ENCODE peak calls at places on chromosomes 3 and 15, in eight cellular contexts. One of them, this sample, is unnamed.

GRCh38 chr3:72470899-72471298 is 377.3 kb downstream of the SHQ1 start:
- DNase-seq in ACHN: no peak
- DNase-seq in foreskin melanocyte: no peak
- DNase-seq in lung: no peak
- DNase-seq in cardiac septum: no peak
- DNase-seq in germinal center: no peak
- DNase-seq in activated CD8-positive, alpha-beta memory T cell treated with anti-CD3 and anti-CD28 coated beads for 48 hours: no peak
- DNase-seq in CD8-positive, alpha-beta T cell: no peak
- DNase-seq in this sample: no peak

GRCh38 chr3:72964633-72965032 is 32.0 kb upstream of the PPP4R2 start:
- DNase-seq in ACHN: no peak
- DNase-seq in foreskin melanocyte: no peak
- DNase-seq in lung: no peak
- DNase-seq in cardiac septum: no peak
- DNase-seq in germinal center: no peak
- DNase-seq in activated CD8-positive, alpha-beta memory T cell treated with anti-CD3 and anti-CD28 coated beads for 48 hours: no peak
- DNase-seq in CD8-positive, alpha-beta T cell: no peak
- DNase-seq in this sample: no peak

GRCh38 chr3:46586738-46587246 is 20.7 kb upstream of the LRRC2 start:
- DNase-seq in ACHN: no peak
- DNase-seq in foreskin melanocyte: no peak
- DNase-seq in lung: no peak
- DNase-seq in cardiac septum: no peak
- DNase-seq in germinal center: no peak
- DNase-seq in activated CD8-positive, alpha-beta memory T cell treated with anti-CD3 and anti-CD28 coated beads for 48 hours: no peak
- DNase-seq in CD8-positive, alpha-beta T cell: no peak
- DNase-seq in this sample: no peak

GRCh38 chr15:57578288-57578900 is 13.3 kb upstream of the MYZAP start:
- DNase-seq in ACHN: no peak
- DNase-seq in foreskin melanocyte: no peak
- DNase-seq in lung: no peak
- DNase-seq in cardiac septum: no peak
- DNase-seq in germinal center: no peak
- DNase-seq in activated CD8-positive, alpha-beta memory T cell treated with anti-CD3 and anti-CD28 coated beads for 48 hours: no peak
- DNase-seq in CD8-positive, alpha-beta T cell: no peak
- DNase-seq in this sample: no peak

GRCh38 chr3:48285132-48285531 is 44.2 kb downstream of the ZNF589 start:
- DNase-seq in ACHN: no peak
- DNase-seq in foreskin melanocyte: no peak
- DNase-seq in lung: no peak
- DNase-seq in cardiac septum: no peak
- DNase-seq in germinal center: no peak
- DNase-seq in activated CD8-positive, alpha-beta memory T cell treated with anti-CD3 and anti-CD28 coated beads for 48 hours: no peak
- DNase-seq in CD8-positive, alpha-beta T cell: no peak
- DNase-seq in this sample: no peak

GRCh38 chr15:62138124-62138523 is 27.0 kb downstream of the C2CD4B start:
- DNase-seq in ACHN: peak; percentile 49
- DNase-seq in foreskin melanocyte: no peak
- DNase-seq in lung: no peak
- DNase-seq in cardiac septum: no peak
- DNase-seq in germinal center: no peak
- DNase-seq in activated CD8-positive, alpha-beta memory T cell treated with anti-CD3 and anti-CD28 coated beads for 48 hours: no peak
- DNase-seq in CD8-positive, alpha-beta T cell: no peak
- DNase-seq in this sample: no peak

GRCh38 chr3:81749285-81749684 is 12.2 kb downstream of the GBE1 start:
- DNase-seq in ACHN: no peak
- DNase-seq in foreskin melanocyte: no peak
- DNase-seq in lung: no peak
- DNase-seq in cardiac septum: no peak
- DNase-seq in germinal center: no peak
- DNase-seq in activated CD8-positive, alpha-beta memory T cell treated with anti-CD3 and anti-CD28 coated beads for 48 hours: no peak
- DNase-seq in CD8-positive, alpha-beta T cell: no peak
- DNase-seq in this sample: no peak

GRCh38 chr3:135926664-135927063 is 38.9 kb upstream of the PPP2R3A start:
- DNase-seq in ACHN: no peak
- DNase-seq in foreskin melanocyte: no peak
- DNase-seq in lung: no peak
- DNase-seq in cardiac septum: no peak
- DNase-seq in germinal center: no peak
- DNase-seq in activated CD8-positive, alpha-beta memory T cell treated with anti-CD3 and anti-CD28 coated beads for 48 hours: no peak
- DNase-seq in CD8-positive, alpha-beta T cell: no peak
- DNase-seq in this sample: no peak

GRCh38 chr15:35912196-35912595 is 366.2 kb upstream of the DPH6 start:
- DNase-seq in ACHN: peak; percentile 5
- DNase-seq in foreskin melanocyte: no peak
- DNase-seq in lung: no peak
- DNase-seq in cardiac septum: no peak
- DNase-seq in germinal center: no peak
- DNase-seq in activated CD8-positive, alpha-beta memory T cell treated with anti-CD3 and anti-CD28 coated beads for 48 hours: no peak
- DNase-seq in CD8-positive, alpha-beta T cell: no peak
- DNase-seq in this sample: peak; percentile 7

GRCh38 chr15:61796056-61796455 is 264.2 kb downstream of the VPS13C start:
- DNase-seq in ACHN: no peak
- DNase-seq in foreskin melanocyte: peak; percentile 74
- DNase-seq in lung: no peak
- DNase-seq in cardiac septum: no peak
- DNase-seq in germinal center: no peak
- DNase-seq in activated CD8-positive, alpha-beta memory T cell treated with anti-CD3 and anti-CD28 coated beads for 48 hours: no peak
- DNase-seq in CD8-positive, alpha-beta T cell: no peak
- DNase-seq in this sample: no peak

GRCh38 chr3:85535517-85535916 is 576.7 kb downstream of the CADM2 start:
- DNase-seq in ACHN: no peak
- DNase-seq in foreskin melanocyte: no peak
- DNase-seq in lung: no peak
- DNase-seq in cardiac septum: no peak
- DNase-seq in germinal center: no peak
- DNase-seq in activated CD8-positive, alpha-beta memory T cell treated with anti-CD3 and anti-CD28 coated beads for 48 hours: no peak
- DNase-seq in CD8-positive, alpha-beta T cell: no peak
- DNase-seq in this sample: no peak

GRCh38 chr3:100269410-100270217 is 8.8 kb downstream of the TBC1D23 start:
- DNase-seq in ACHN: peak; percentile 45
- DNase-seq in foreskin melanocyte: peak; percentile 91
- DNase-seq in lung: no peak
- DNase-seq in cardiac septum: no peak
- DNase-seq in germinal center: no peak
- DNase-seq in activated CD8-positive, alpha-beta memory T cell treated with anti-CD3 and anti-CD28 coated beads for 48 hours: no peak
- DNase-seq in CD8-positive, alpha-beta T cell: no peak
- DNase-seq in this sample: no peak

GRCh38 chr3:94799420-94800060 is 736.7 kb downstream of the NSUN3 start:
- DNase-seq in ACHN: no peak
- DNase-seq in foreskin melanocyte: no peak
- DNase-seq in lung: no peak
- DNase-seq in cardiac septum: no peak
- DNase-seq in germinal center: no peak
- DNase-seq in activated CD8-positive, alpha-beta memory T cell treated with anti-CD3 and anti-CD28 coated beads for 48 hours: no peak
- DNase-seq in CD8-positive, alpha-beta T cell: no peak
- DNase-seq in this sample: no peak

GRCh38 chr3:40701016-40701588 is 176.3 kb downstream of the ZNF621 start:
- DNase-seq in ACHN: no peak
- DNase-seq in foreskin melanocyte: no peak
- DNase-seq in lung: no peak
- DNase-seq in cardiac septum: no peak
- DNase-seq in germinal center: no peak
- DNase-seq in activated CD8-positive, alpha-beta memory T cell treated with anti-CD3 and anti-CD28 coated beads for 48 hours: no peak
- DNase-seq in CD8-positive, alpha-beta T cell: no peak
- DNase-seq in this sample: no peak

GRCh38 chr15:79874242-79874641 is 22.6 kb downstream of the MTHFS start:
- DNase-seq in ACHN: no peak
- DNase-seq in foreskin melanocyte: peak; percentile 59
- DNase-seq in lung: no peak
- DNase-seq in cardiac septum: no peak
- DNase-seq in germinal center: no peak
- DNase-seq in activated CD8-positive, alpha-beta memory T cell treated with anti-CD3 and anti-CD28 coated beads for 48 hours: no peak
- DNase-seq in CD8-positive, alpha-beta T cell: no peak
- DNase-seq in this sample: peak; percentile 3

GRCh38 chr3:58009749-58010535 is 1.7 kb downstream of the FLNB start:
- DNase-seq in ACHN: no peak
- DNase-seq in foreskin melanocyte: no peak
- DNase-seq in lung: peak; percentile 62
- DNase-seq in cardiac septum: no peak
- DNase-seq in germinal center: no peak
- DNase-seq in activated CD8-positive, alpha-beta memory T cell treated with anti-CD3 and anti-CD28 coated beads for 48 hours: no peak
- DNase-seq in CD8-positive, alpha-beta T cell: no peak
- DNase-seq in this sample: peak; percentile 69

GRCh38 chr15:38163651-38164050 is 89.0 kb upstream of the SPRED1 start:
- DNase-seq in ACHN: no peak
- DNase-seq in foreskin melanocyte: no peak
- DNase-seq in lung: no peak
- DNase-seq in cardiac septum: no peak
- DNase-seq in germinal center: no peak
- DNase-seq in activated CD8-positive, alpha-beta memory T cell treated with anti-CD3 and anti-CD28 coated beads for 48 hours: no peak
- DNase-seq in CD8-positive, alpha-beta T cell: no peak
- DNase-seq in this sample: peak; percentile 70

GRCh38 chr15:74825895-74826294 is 532 bp upstream of the CPLX3 start:
- DNase-seq in ACHN: no peak
- DNase-seq in foreskin melanocyte: no peak
- DNase-seq in lung: no peak
- DNase-seq in cardiac septum: no peak
- DNase-seq in germinal center: no peak
- DNase-seq in activated CD8-positive, alpha-beta memory T cell treated with anti-CD3 and anti-CD28 coated beads for 48 hours: no peak
- DNase-seq in CD8-positive, alpha-beta T cell: no peak
- DNase-seq in this sample: no peak

GRCh38 chr3:32372213-32372490 is 19.5 kb upstream of the CMTM7 start:
- DNase-seq in ACHN: no peak
- DNase-seq in foreskin melanocyte: no peak
- DNase-seq in lung: no peak
- DNase-seq in cardiac septum: no peak
- DNase-seq in germinal center: no peak
- DNase-seq in activated CD8-positive, alpha-beta memory T cell treated with anti-CD3 and anti-CD28 coated beads for 48 hours: no peak
- DNase-seq in CD8-positive, alpha-beta T cell: no peak
- DNase-seq in this sample: no peak

GRCh38 chr15:73287019-73287418 is 81.7 kb downstream of the HCN4 start:
- DNase-seq in ACHN: no peak
- DNase-seq in foreskin melanocyte: no peak
- DNase-seq in lung: no peak
- DNase-seq in cardiac septum: no peak
- DNase-seq in germinal center: no peak
- DNase-seq in activated CD8-positive, alpha-beta memory T cell treated with anti-CD3 and anti-CD28 coated beads for 48 hours: no peak
- DNase-seq in CD8-positive, alpha-beta T cell: no peak
- DNase-seq in this sample: no peak

GRCh38 chr15:48643236-48643635 is 2.3 kb downstream of the FBN1 start:
- DNase-seq in ACHN: no peak
- DNase-seq in foreskin melanocyte: no peak
- DNase-seq in lung: no peak
- DNase-seq in cardiac septum: no peak
- DNase-seq in germinal center: no peak
- DNase-seq in activated CD8-positive, alpha-beta memory T cell treated with anti-CD3 and anti-CD28 coated beads for 48 hours: no peak
- DNase-seq in CD8-positive, alpha-beta T cell: no peak
- DNase-seq in this sample: peak; percentile 4

GRCh38 chr3:155387571-155387970 is 94.1 kb upstream of the STRIT1 start:
- DNase-seq in ACHN: no peak
- DNase-seq in foreskin melanocyte: no peak
- DNase-seq in lung: no peak
- DNase-seq in cardiac septum: no peak
- DNase-seq in germinal center: no peak
- DNase-seq in activated CD8-positive, alpha-beta memory T cell treated with anti-CD3 and anti-CD28 coated beads for 48 hours: no peak
- DNase-seq in CD8-positive, alpha-beta T cell: no peak
- DNase-seq in this sample: no peak

GRCh38 chr3:188287339-188287738 is 133.4 kb downstream of the LPP start:
- DNase-seq in ACHN: no peak
- DNase-seq in foreskin melanocyte: no peak
- DNase-seq in lung: no peak
- DNase-seq in cardiac septum: no peak
- DNase-seq in germinal center: no peak
- DNase-seq in activated CD8-positive, alpha-beta memory T cell treated with anti-CD3 and anti-CD28 coated beads for 48 hours: no peak
- DNase-seq in CD8-positive, alpha-beta T cell: no peak
- DNase-seq in this sample: no peak

GRCh38 chr3:133943639-133944131 is 48.0 kb upstream of the RAB6B start:
- DNase-seq in ACHN: peak; percentile 83
- DNase-seq in foreskin melanocyte: no peak
- DNase-seq in lung: no peak
- DNase-seq in cardiac septum: peak; percentile 71
- DNase-seq in germinal center: no peak
- DNase-seq in activated CD8-positive, alpha-beta memory T cell treated with anti-CD3 and anti-CD28 coated beads for 48 hours: no peak
- DNase-seq in CD8-positive, alpha-beta T cell: no peak
- DNase-seq in this sample: no peak

GRCh38 chr3:129569856-129570255 is 26.9 kb downstream of the H1-8 start:
- DNase-seq in ACHN: no peak
- DNase-seq in foreskin melanocyte: no peak
- DNase-seq in lung: no peak
- DNase-seq in cardiac septum: no peak
- DNase-seq in germinal center: no peak
- DNase-seq in activated CD8-positive, alpha-beta memory T cell treated with anti-CD3 and anti-CD28 coated beads for 48 hours: no peak
- DNase-seq in CD8-positive, alpha-beta T cell: no peak
- DNase-seq in this sample: no peak

GRCh38 chr3:146382386-146382785 is 87.0 kb downstream of the PLSCR2 start:
- DNase-seq in ACHN: peak; percentile 46
- DNase-seq in foreskin melanocyte: no peak
- DNase-seq in lung: no peak
- DNase-seq in cardiac septum: no peak
- DNase-seq in germinal center: no peak
- DNase-seq in activated CD8-positive, alpha-beta memory T cell treated with anti-CD3 and anti-CD28 coated beads for 48 hours: no peak
- DNase-seq in CD8-positive, alpha-beta T cell: no peak
- DNase-seq in this sample: peak; percentile 63

GRCh38 chr15:63322541-63322940 is 45.1 kb downstream of the APH1B start:
- DNase-seq in ACHN: no peak
- DNase-seq in foreskin melanocyte: no peak
- DNase-seq in lung: no peak
- DNase-seq in cardiac septum: no peak
- DNase-seq in germinal center: no peak
- DNase-seq in activated CD8-positive, alpha-beta memory T cell treated with anti-CD3 and anti-CD28 coated beads for 48 hours: no peak
- DNase-seq in CD8-positive, alpha-beta T cell: no peak
- DNase-seq in this sample: peak; percentile 22

GRCh38 chr3:178343433-178344038 is 192.7 kb upstream of the KCNMB2 start:
- DNase-seq in ACHN: no peak
- DNase-seq in foreskin melanocyte: no peak
- DNase-seq in lung: no peak
- DNase-seq in cardiac septum: no peak
- DNase-seq in germinal center: no peak
- DNase-seq in activated CD8-positive, alpha-beta memory T cell treated with anti-CD3 and anti-CD28 coated beads for 48 hours: no peak
- DNase-seq in CD8-positive, alpha-beta T cell: no peak
- DNase-seq in this sample: no peak

GRCh38 chr3:32246079-32246675 is 7.7 kb downstream of the CMTM8 start:
- DNase-seq in ACHN: no peak
- DNase-seq in foreskin melanocyte: no peak
- DNase-seq in lung: peak; percentile 18
- DNase-seq in cardiac septum: no peak
- DNase-seq in germinal center: no peak
- DNase-seq in activated CD8-positive, alpha-beta memory T cell treated with anti-CD3 and anti-CD28 coated beads for 48 hours: no peak
- DNase-seq in CD8-positive, alpha-beta T cell: no peak
- DNase-seq in this sample: no peak

GRCh38 chr3:182760576-182761164 is 32.6 kb upstream of the ATP11B start:
- DNase-seq in ACHN: no peak
- DNase-seq in foreskin melanocyte: no peak
- DNase-seq in lung: no peak
- DNase-seq in cardiac septum: no peak
- DNase-seq in germinal center: no peak
- DNase-seq in activated CD8-positive, alpha-beta memory T cell treated with anti-CD3 and anti-CD28 coated beads for 48 hours: no peak
- DNase-seq in CD8-positive, alpha-beta T cell: no peak
- DNase-seq in this sample: no peak

GRCh38 chr3:135106445-135106844 is 311.4 kb downstream of the EPHB1 start:
- DNase-seq in ACHN: peak; percentile 28
- DNase-seq in foreskin melanocyte: peak; percentile 11
- DNase-seq in lung: no peak
- DNase-seq in cardiac septum: no peak
- DNase-seq in germinal center: no peak
- DNase-seq in activated CD8-positive, alpha-beta memory T cell treated with anti-CD3 and anti-CD28 coated beads for 48 hours: no peak
- DNase-seq in CD8-positive, alpha-beta T cell: no peak
- DNase-seq in this sample: peak; percentile 97

GRCh38 chr15:41801850-41802455 is 25.9 kb upstream of the JMJD7 start:
- DNase-seq in ACHN: no peak
- DNase-seq in foreskin melanocyte: no peak
- DNase-seq in lung: no peak
- DNase-seq in cardiac septum: no peak
- DNase-seq in germinal center: no peak
- DNase-seq in activated CD8-positive, alpha-beta memory T cell treated with anti-CD3 and anti-CD28 coated beads for 48 hours: no peak
- DNase-seq in CD8-positive, alpha-beta T cell: no peak
- DNase-seq in this sample: peak; percentile 17

GRCh38 chr3:48891606-48892005 is 7.1 kb downstream of the SLC25A20 start:
- DNase-seq in ACHN: no peak
- DNase-seq in foreskin melanocyte: no peak
- DNase-seq in lung: no peak
- DNase-seq in cardiac septum: no peak
- DNase-seq in germinal center: no peak
- DNase-seq in activated CD8-positive, alpha-beta memory T cell treated with anti-CD3 and anti-CD28 coated beads for 48 hours: no peak
- DNase-seq in CD8-positive, alpha-beta T cell: no peak
- DNase-seq in this sample: no peak

This sample was measured in DMS53.